ENCODE peak calls at places on chromosomes 4 and X, in seven cellular contexts. One of them, this sample, is unnamed.

GRCh38 chrX:50180073-50180940 is 20.5 kb downstream of the AKAP4 start:
- DNase-seq in CD8-positive, alpha-beta T cell: no peak
- DNase-seq in gastrocnemius medialis: no peak
- DNase-seq in Jurkat, Clone E6-1: no peak
- DNase-seq in aorta: no peak
- DNase-seq in cardiac muscle cell: no peak
- DNase-seq in H7: peak; percentile 20
- DNase-seq in this sample: no peak

GRCh38 chrX:125203379-125203736 is 116.3 kb upstream of the TEX13C start:
- DNase-seq in aorta: peak; percentile 35
- DNase-seq in Jurkat, Clone E6-1: no peak
- DNase-seq in gastrocnemius medialis: no peak
- DNase-seq in cardiac muscle cell: no peak
- DNase-seq in H7: peak; percentile 45
- DNase-seq in CD8-positive, alpha-beta T cell: no peak
- DNase-seq in this sample: no peak

GRCh38 chr4:148263820-148264219 is 178.4 kb downstream of the NR3C2 start:
- DNase-seq in H7: no peak
- DNase-seq in gastrocnemius medialis: no peak
- DNase-seq in aorta: no peak
- DNase-seq in CD8-positive, alpha-beta T cell: no peak
- DNase-seq in Jurkat, Clone E6-1: no peak
- DNase-seq in cardiac muscle cell: no peak
- DNase-seq in this sample: no peak

GRCh38 chrX:63050225-63050624 is 300.9 kb downstream of the SPIN4 start:
- DNase-seq in cardiac muscle cell: no peak
- DNase-seq in H7: no peak
- DNase-seq in gastrocnemius medialis: no peak
- DNase-seq in Jurkat, Clone E6-1: peak; percentile 38
- DNase-seq in CD8-positive, alpha-beta T cell: no peak
- DNase-seq in aorta: no peak
- DNase-seq in this sample: peak; percentile 16

GRCh38 chr4:185833055-185833598 is 21.1 kb upstream of the SORBS2 start:
- DNase-seq in cardiac muscle cell: peak; percentile 71
- DNase-seq in Jurkat, Clone E6-1: no peak
- DNase-seq in CD8-positive, alpha-beta T cell: no peak
- DNase-seq in H7: no peak
- DNase-seq in gastrocnemius medialis: no peak
- DNase-seq in aorta: no peak
- DNase-seq in this sample: no peak

GRCh38 chr4:145882594-145882993 is 56.0 kb downstream of the ZNF827 start:
- DNase-seq in Jurkat, Clone E6-1: no peak
- DNase-seq in aorta: no peak
- DNase-seq in cardiac muscle cell: no peak
- DNase-seq in CD8-positive, alpha-beta T cell: no peak
- DNase-seq in gastrocnemius medialis: peak; percentile 25
- DNase-seq in H7: no peak
- DNase-seq in this sample: no peak

GRCh38 chr4:150140774-150141400 is 62.6 kb downstream of the DCLK2 start:
- DNase-seq in Jurkat, Clone E6-1: no peak
- DNase-seq in H7: no peak
- DNase-seq in CD8-positive, alpha-beta T cell: no peak
- DNase-seq in cardiac muscle cell: peak; percentile 67
- DNase-seq in gastrocnemius medialis: no peak
- DNase-seq in aorta: no peak
- DNase-seq in this sample: no peak

GRCh38 chr4:244471-244870 is 60.8 kb downstream of the ZNF732 start:
- DNase-seq in cardiac muscle cell: peak; percentile 25
- DNase-seq in aorta: peak; percentile 42
- DNase-seq in gastrocnemius medialis: no peak
- DNase-seq in Jurkat, Clone E6-1: peak; percentile 73
- DNase-seq in H7: peak; percentile 15
- DNase-seq in CD8-positive, alpha-beta T cell: peak; percentile 12
- DNase-seq in this sample: peak; percentile 60

GRCh38 chr4:185638548-185639301 is 103.4 kb upstream of the PDLIM3 start:
- DNase-seq in Jurkat, Clone E6-1: no peak
- DNase-seq in H7: peak; percentile 69
- DNase-seq in CD8-positive, alpha-beta T cell: no peak
- DNase-seq in gastrocnemius medialis: no peak
- DNase-seq in cardiac muscle cell: peak; percentile 21
- DNase-seq in aorta: peak; percentile 58
- DNase-seq in this sample: no peak

GRCh38 chrX:48910926-48911406 is 480 bp downstream of the SLC35A2 start:
- DNase-seq in CD8-positive, alpha-beta T cell: no peak
- DNase-seq in aorta: peak; percentile 7
- DNase-seq in gastrocnemius medialis: no peak
- DNase-seq in cardiac muscle cell: no peak
- DNase-seq in H7: no peak
- DNase-seq in Jurkat, Clone E6-1: no peak
- DNase-seq in this sample: no peak

GRCh38 chr4:56757270-56757746 is 64.2 kb downstream of the SPINK2 start:
- DNase-seq in H7: no peak
- DNase-seq in gastrocnemius medialis: no peak
- DNase-seq in cardiac muscle cell: peak; percentile 55
- DNase-seq in Jurkat, Clone E6-1: no peak
- DNase-seq in aorta: no peak
- DNase-seq in CD8-positive, alpha-beta T cell: peak; percentile 4
- DNase-seq in this sample: no peak

GRCh38 chr4:86919824-86920223 is 15.0 kb upstream of the AFF1 start:
- DNase-seq in H7: no peak
- DNase-seq in Jurkat, Clone E6-1: no peak
- DNase-seq in CD8-positive, alpha-beta T cell: no peak
- DNase-seq in cardiac muscle cell: peak; percentile 50
- DNase-seq in aorta: no peak
- DNase-seq in gastrocnemius medialis: no peak
- DNase-seq in this sample: no peak

GRCh38 chr4:122762520-122762919 is 30.0 kb downstream of the BBS12 start:
- DNase-seq in Jurkat, Clone E6-1: no peak
- DNase-seq in CD8-positive, alpha-beta T cell: no peak
- DNase-seq in aorta: no peak
- DNase-seq in cardiac muscle cell: no peak
- DNase-seq in H7: no peak
- DNase-seq in gastrocnemius medialis: no peak
- DNase-seq in this sample: no peak

GRCh38 chrX:24646745-24647182 is 383 bp downstream of the PCYT1B start:
- DNase-seq in H7: peak; percentile 43
- DNase-seq in cardiac muscle cell: peak; percentile 30
- DNase-seq in aorta: no peak
- DNase-seq in gastrocnemius medialis: no peak
- DNase-seq in CD8-positive, alpha-beta T cell: no peak
- DNase-seq in Jurkat, Clone E6-1: no peak
- DNase-seq in this sample: no peak

GRCh38 chrX:40964008-40964407 is 121.2 kb upstream of the USP9X start:
- DNase-seq in H7: no peak
- DNase-seq in aorta: no peak
- DNase-seq in gastrocnemius medialis: no peak
- DNase-seq in Jurkat, Clone E6-1: no peak
- DNase-seq in CD8-positive, alpha-beta T cell: no peak
- DNase-seq in cardiac muscle cell: no peak
- DNase-seq in this sample: no peak

GRCh38 chrX:38864165-38864564 is 62.9 kb downstream of the MID1IP1 start:
- DNase-seq in cardiac muscle cell: peak; percentile 68
- DNase-seq in aorta: no peak
- DNase-seq in CD8-positive, alpha-beta T cell: no peak
- DNase-seq in Jurkat, Clone E6-1: no peak
- DNase-seq in gastrocnemius medialis: no peak
- DNase-seq in H7: no peak
- DNase-seq in this sample: no peak

GRCh38 chrX:120309873-120310730 is 1.2 kb downstream of the TMEM255A start:
- DNase-seq in aorta: no peak
- DNase-seq in Jurkat, Clone E6-1: no peak
- DNase-seq in gastrocnemius medialis: no peak
- DNase-seq in CD8-positive, alpha-beta T cell: no peak
- DNase-seq in cardiac muscle cell: no peak
- DNase-seq in H7: no peak
- DNase-seq in this sample: no peak

GRCh38 chrX:120311632-120312000 is 355 bp upstream of the TMEM255A start:
- DNase-seq in aorta: no peak
- DNase-seq in H7: no peak
- DNase-seq in cardiac muscle cell: no peak
- DNase-seq in CD8-positive, alpha-beta T cell: no peak
- DNase-seq in gastrocnemius medialis: no peak
- DNase-seq in Jurkat, Clone E6-1: no peak
- DNase-seq in this sample: no peak

GRCh38 chrX:120308558-120308957 is 2.7 kb downstream of the TMEM255A start:
- DNase-seq in gastrocnemius medialis: no peak
- DNase-seq in cardiac muscle cell: no peak
- DNase-seq in CD8-positive, alpha-beta T cell: no peak
- DNase-seq in Jurkat, Clone E6-1: no peak
- DNase-seq in aorta: no peak
- DNase-seq in H7: peak; percentile 62
- DNase-seq in this sample: no peak

GRCh38 chrX:120308959-120309872 is 2.0 kb downstream of the TMEM255A start:
- DNase-seq in Jurkat, Clone E6-1: peak; percentile 76
- DNase-seq in gastrocnemius medialis: peak; percentile 6
- DNase-seq in H7: peak; percentile 51
- DNase-seq in cardiac muscle cell: peak; percentile 57
- DNase-seq in CD8-positive, alpha-beta T cell: peak; percentile 37
- DNase-seq in aorta: peak; percentile 60
- DNase-seq in this sample: peak; percentile 79

DNA sequence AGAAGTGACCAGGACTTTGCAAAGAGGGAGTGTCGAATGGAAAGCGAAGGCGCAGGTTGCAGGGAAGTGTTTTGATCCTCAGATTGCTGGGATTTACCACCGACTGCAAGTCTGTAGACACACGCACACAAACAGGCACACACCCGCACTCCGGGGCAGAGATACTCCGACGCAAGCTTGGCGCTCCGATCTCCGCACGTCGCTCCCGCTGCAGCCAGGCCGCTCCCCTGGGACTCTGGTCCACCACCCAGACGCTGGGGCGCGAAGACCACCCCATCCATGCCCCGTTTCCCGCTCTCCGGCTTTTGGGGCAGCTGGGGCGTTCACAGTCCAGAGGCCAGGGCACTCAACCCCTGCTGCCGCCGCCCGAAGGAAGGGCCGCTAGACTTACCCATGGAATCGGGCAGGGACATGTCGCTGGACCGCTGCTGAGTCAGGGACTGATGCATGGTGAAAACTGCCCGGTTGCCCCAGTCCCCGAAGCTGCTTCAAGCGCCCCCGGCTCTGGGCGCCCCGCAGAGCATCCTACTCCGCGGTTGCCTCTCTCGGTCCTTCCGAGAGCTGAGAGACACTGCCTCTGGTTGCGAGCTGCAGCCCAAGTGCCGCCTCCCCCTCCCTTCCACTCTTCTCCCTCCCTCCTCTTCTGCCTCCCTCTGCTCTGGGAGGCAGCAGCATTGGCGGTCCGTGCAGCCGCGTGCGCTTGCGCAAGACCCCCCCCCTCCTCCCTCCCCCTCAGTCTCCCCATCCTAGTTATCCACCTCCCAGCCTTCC is at the start of gene TMEM255A:
- DNase-seq in aorta: peak; percentile 51
- DNase-seq in cardiac muscle cell: peak; percentile 21
- DNase-seq in Jurkat, Clone E6-1: no peak
- DNase-seq in gastrocnemius medialis: no peak
- DNase-seq in H7: peak; percentile 66
- DNase-seq in CD8-positive, alpha-beta T cell: no peak
- DNase-seq in this sample: no peak
- H3K4me3 ChIP-seq in aorta: no peak within 1 kb of the TSS
- H3K4me3 ChIP-seq in cardiac muscle cell: peak within 1 kb of the TSS; percentile 40
- H3K4me3 ChIP-seq in Jurkat, Clone E6-1: peak within 1 kb of the TSS; percentile 52
- H3K4me3 ChIP-seq in gastrocnemius medialis: peak within 1 kb of the TSS; percentile 44
- H3K4me3 ChIP-seq in H7: peak within 1 kb of the TSS; percentile 53
- H3K4me3 ChIP-seq in CD8-positive, alpha-beta T cell: peak within 1 kb of the TSS; percentile 61
- H3K4me3 ChIP-seq in this sample: peak within 1 kb of the TSS; percentile 47

DNA sequence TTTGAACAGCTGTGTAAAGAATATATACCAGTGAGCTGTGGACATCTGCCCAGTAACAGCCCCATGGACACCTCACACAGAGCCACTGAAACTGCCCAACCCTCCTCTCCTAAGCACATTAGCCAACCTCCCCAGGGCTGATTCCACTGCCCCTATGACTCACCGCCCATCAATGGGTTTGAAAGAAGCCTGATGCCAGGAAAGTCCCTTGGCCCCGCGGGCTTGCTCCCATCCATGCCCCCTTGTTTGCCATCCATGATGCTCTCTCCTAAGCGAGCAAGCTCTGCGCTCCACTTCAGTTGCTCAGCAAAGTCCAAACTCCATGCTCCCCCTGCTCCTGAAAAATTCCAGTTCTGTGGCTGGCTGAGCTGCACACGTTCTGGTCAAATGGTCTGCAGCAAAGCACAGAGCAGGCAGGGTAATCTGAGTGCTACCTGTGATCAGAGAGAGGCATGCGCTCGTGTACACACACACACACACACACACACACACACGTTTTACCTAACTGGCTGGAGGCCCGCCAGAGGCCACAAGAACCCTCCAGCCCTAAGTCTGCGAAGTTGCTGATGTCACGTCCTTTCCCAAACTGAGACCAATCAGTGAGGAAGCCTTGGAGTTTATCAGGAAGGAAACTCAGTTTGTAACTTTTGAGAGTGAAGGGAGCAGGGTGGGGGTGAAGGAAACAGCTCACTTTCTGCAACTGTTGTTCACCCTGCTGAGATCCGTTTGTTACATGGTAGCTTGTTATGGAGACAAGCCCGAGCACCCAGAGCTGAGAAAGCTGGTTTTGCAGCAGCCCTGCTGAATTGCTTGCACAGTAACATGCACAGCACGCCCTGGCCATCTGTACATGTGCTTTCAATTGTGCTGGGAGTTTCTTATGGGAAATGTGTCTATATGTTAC is at the start of gene ASB9:
- DNase-seq in H7: peak; percentile 51
- DNase-seq in CD8-positive, alpha-beta T cell: no peak
- DNase-seq in aorta: peak; percentile 52
- DNase-seq in cardiac muscle cell: peak; percentile 66
- DNase-seq in Jurkat, Clone E6-1: peak; percentile 11
- DNase-seq in gastrocnemius medialis: no peak
- DNase-seq in this sample: peak; percentile 29
- H3K4me3 ChIP-seq in H7: no peak within 1 kb of the TSS
- H3K4me3 ChIP-seq in CD8-positive, alpha-beta T cell: peak within 1 kb of the TSS; percentile 37
- H3K4me3 ChIP-seq in aorta: no peak within 1 kb of the TSS
- H3K4me3 ChIP-seq in cardiac muscle cell: no peak within 1 kb of the TSS
- H3K4me3 ChIP-seq in Jurkat, Clone E6-1: no peak within 1 kb of the TSS
- H3K4me3 ChIP-seq in gastrocnemius medialis: no peak within 1 kb of the TSS
- H3K4me3 ChIP-seq in this sample: no peak within 1 kb of the TSS

DNA sequence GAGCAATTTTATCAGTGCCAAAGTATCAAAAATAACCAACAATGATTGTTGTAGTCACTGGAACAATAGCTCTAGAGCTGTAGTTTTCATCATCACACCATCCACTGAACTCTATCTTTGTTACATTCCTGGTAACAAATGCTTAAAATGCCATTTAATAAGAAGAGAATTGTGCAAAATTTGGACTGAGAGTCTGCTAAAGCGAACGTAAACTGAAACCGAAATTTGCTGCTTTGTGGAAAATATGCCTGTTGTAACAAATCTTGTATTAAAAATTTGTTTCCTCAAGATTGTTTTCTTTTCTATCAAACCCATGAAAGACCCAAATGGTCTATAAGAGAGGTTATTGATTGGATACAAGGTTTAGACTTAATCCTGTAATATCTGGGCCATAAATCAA is 109.3 kb upstream of the TECRL start:
- DNase-seq in Jurkat, Clone E6-1: no peak
- DNase-seq in CD8-positive, alpha-beta T cell: no peak
- DNase-seq in H7: no peak
- DNase-seq in aorta: no peak
- DNase-seq in gastrocnemius medialis: no peak
- DNase-seq in cardiac muscle cell: no peak
- DNase-seq in this sample: no peak
- H3K4me3 ChIP-seq in Jurkat, Clone E6-1: no peak overlapping the region
- H3K4me3 ChIP-seq in CD8-positive, alpha-beta T cell: no peak overlapping the region
- H3K4me3 ChIP-seq in H7: no peak overlapping the region
- H3K4me3 ChIP-seq in aorta: no peak overlapping the region
- H3K4me3 ChIP-seq in gastrocnemius medialis: no peak overlapping the region
- H3K4me3 ChIP-seq in cardiac muscle cell: no peak overlapping the region
- H3K4me3 ChIP-seq in this sample: no peak overlapping the region

GRCh38 chr4:118037955-118038354 is 3.7 kb downstream of the NDST3 start:
- DNase-seq in H7: no peak
- DNase-seq in aorta: no peak
- DNase-seq in Jurkat, Clone E6-1: no peak
- DNase-seq in gastrocnemius medialis: no peak
- DNase-seq in CD8-positive, alpha-beta T cell: no peak
- DNase-seq in cardiac muscle cell: no peak
- DNase-seq in this sample: no peak
- H3K4me3 ChIP-seq in H7: no peak overlapping the region
- H3K4me3 ChIP-seq in aorta: no peak overlapping the region
- H3K4me3 ChIP-seq in Jurkat, Clone E6-1: no peak overlapping the region
- H3K4me3 ChIP-seq in gastrocnemius medialis: no peak overlapping the region
- H3K4me3 ChIP-seq in CD8-positive, alpha-beta T cell: no peak overlapping the region
- H3K4me3 ChIP-seq in cardiac muscle cell: no peak overlapping the region
- H3K4me3 ChIP-seq in this sample: no peak overlapping the region